ENCODE peak calls at places on chromosome 2, in seven cellular contexts. X is cardiac muscle cell, A is breast epithelium, C is fibroblast of pulmonary artery, D is endothelial cell of umbilical vein, Z is B cell, F is RWPE2. J is an unnamed sample.

GRCh38 chr2:71536311-71536710 is 83.0 kb downstream of the DYSF start:
- DNase-seq in X (no peak), A (peak), C (no peak), D (no peak), Z (peak), F (peak), J (peak)

GRCh38 chr2:144372484-144373195 is 147.3 kb downstream of the ZEB2 start:
- DNase-seq in X (peak), A (no peak), C (peak), D (no peak), Z (no peak), F (no peak), J (no peak)

GRCh38 chr2:72273384-72273783 is 125.7 kb upstream of the CYP26B1 start:
- DNase-seq in X (no peak), A (no peak), C (no peak), D (no peak), Z (no peak), F (no peak), J (no peak)

GRCh38 chr2:7516447-7517121 is 599.4 kb downstream of the RNF144A start:
- DNase-seq in X (no peak), A (no peak), C (no peak), D (no peak), Z (no peak), F (no peak), J (peak)

GRCh38 chr2:105797298-105797819 is 52.6 kb downstream of the NCK2 start:
- DNase-seq in X (peak), A (no peak), C (peak), D (no peak), Z (no peak), F (no peak), J (no peak)

GRCh38 chr2:231670892-231671616 is 37.3 kb upstream of the PTMA start:
- DNase-seq in X (no peak), A (no peak), C (peak), D (peak), Z (no peak), F (no peak), J (no peak)

GRCh38 chr2:172938713-172939375 is 136.8 kb upstream of the MAP3K20 start:
- DNase-seq in X (peak), A (no peak), C (peak), D (no peak), Z (no peak), F (no peak), J (no peak)

GRCh38 chr2:238101891-238102841 is 2.0 kb downstream of the ESPNL start:
- DNase-seq in X (no peak), A (peak), C (no peak), D (no peak), Z (no peak), F (peak), J (no peak)

GRCh38 chr2:120373424-120373823 is 27.5 kb downstream of the INHBB start:
- DNase-seq in X (no peak), A (no peak), C (no peak), D (no peak), Z (no peak), F (no peak), J (no peak)

GRCh38 chr2:53356291-53356905 is 411.2 kb upstream of the CHAC2 start:
- DNase-seq in X (no peak), A (no peak), C (no peak), D (no peak), Z (no peak), F (no peak), J (no peak)

GRCh38 chr2:143730950-143731254 is 601.7 kb downstream of the ARHGAP15 start:
- DNase-seq in X (no peak), A (no peak), C (no peak), D (no peak), Z (no peak), F (no peak), J (no peak)

GRCh38 chr2:29706171-29706690 is 215.2 kb downstream of the ALK start:
- DNase-seq in X (no peak), A (no peak), C (no peak), D (no peak), Z (no peak), F (no peak), J (no peak)

GRCh38 chr2:85154048-85154753 is 21.0 kb downstream of the TCF7L1 start:
- DNase-seq in X (peak), A (no peak), C (peak), D (peak), Z (no peak), F (no peak), J (no peak)

GRCh38 chr2:146489386-146489785 is 1355.4 kb upstream of the ACVR2A start:
- DNase-seq in X (peak), A (no peak), C (no peak), D (no peak), Z (no peak), F (no peak), J (no peak)

GRCh38 chr2:190456833-190457232 is 48.7 kb downstream of the MFSD6 start:
- DNase-seq in X (no peak), A (no peak), C (no peak), D (peak), Z (no peak), F (no peak), J (no peak)

GRCh38 chr2:183224933-183225332 is 100.7 kb downstream of the NUP35 start:
- DNase-seq in X (no peak), A (no peak), C (no peak), D (no peak), Z (no peak), F (no peak), J (no peak)

GRCh38 chr2:145431181-145431951 is 911.4 kb upstream of the ZEB2 start:
- DNase-seq in X (peak), A (no peak), C (peak), D (no peak), Z (no peak), F (no peak), J (no peak)

GRCh38 chr2:177984739-177985138 is 87.8 kb downstream of the PDE11A start:
- DNase-seq in X (no peak), A (no peak), C (peak), D (no peak), Z (no peak), F (no peak), J (no peak)

GRCh38 chr2:72141881-72142742 is 5.5 kb downstream of the CYP26B1 start:
- DNase-seq in X (no peak), A (no peak), C (no peak), D (no peak), Z (no peak), F (no peak), J (no peak)

GRCh38 chr2:219687882-219688559 is 60.6 kb downstream of the SLC4A3 start:
- DNase-seq in X (no peak), A (no peak), C (no peak), D (no peak), Z (no peak), F (peak), J (no peak)

GRCh38 chr2:240426797-240427721 is 8.4 kb upstream of the GPC1 start:
- DNase-seq in X (peak), A (peak), C (peak), D (no peak), Z (peak), F (no peak), J (no peak)

GRCh38 chr2:120390381-120391055 is 44.6 kb downstream of the INHBB start:
- DNase-seq in X (no peak), A (peak), C (no peak), D (no peak), Z (no peak), F (peak), J (no peak)

GRCh38 chr2:117936871-117937428 is 76.9 kb downstream of the CCDC93 start:
- DNase-seq in X (peak), A (no peak), C (no peak), D (no peak), Z (no peak), F (no peak), J (no peak)

GRCh38 chr2:238925816-238926215 is 77.9 kb downstream of the TWIST2 start:
- DNase-seq in X (no peak), A (peak), C (no peak), D (no peak), Z (no peak), F (peak), J (no peak)

GRCh38 chr2:85708641-85709040 is 14.5 kb downstream of the GNLY start:
- DNase-seq in X (no peak), A (no peak), C (no peak), D (no peak), Z (no peak), F (no peak), J (no peak)

GRCh38 chr2:231795525-231796327 is 9.5 kb downstream of the COPS7B start:
- DNase-seq in X (peak), A (peak), C (peak), D (peak), Z (no peak), F (no peak), J (no peak)

GRCh38 chr2:201852878-201853415 is 46.6 kb downstream of the CDK15 start:
- DNase-seq in X (no peak), A (no peak), C (no peak), D (peak), Z (no peak), F (no peak), J (no peak)

GRCh38 chr2:37448342-37449120 is 104.1 kb downstream of the QPCT start:
- DNase-seq in X (no peak), A (no peak), C (no peak), D (no peak), Z (no peak), F (no peak), J (no peak)

GRCh38 chr2:217065695-217066405 is 206.0 kb upstream of the TNP1 start:
- DNase-seq in X (peak), A (no peak), C (peak), D (peak), Z (no peak), F (no peak), J (peak)

GRCh38 chr2:74806913-74807312 is 27.0 kb upstream of the HK2 start:
- DNase-seq in X (peak), A (no peak), C (no peak), D (no peak), Z (no peak), F (no peak), J (no peak)

GRCh38 chr2:170771049-170771937 is 1.1 kb downstream of the ERICH2 start:
- DNase-seq in X (peak), A (no peak), C (peak), D (no peak), Z (no peak), F (peak), J (no peak)

GRCh38 chr2:61670591-61671503 is 132.7 kb upstream of the XPO1 start:
- DNase-seq in X (peak), A (no peak), C (peak), D (peak), Z (no peak), F (no peak), J (no peak)

GRCh38 chr2:39772086-39772811 is 6.8 kb downstream of the THUMPD2 start:
- DNase-seq in X (peak), A (no peak), C (peak), D (peak), Z (no peak), F (no peak), J (no peak)

GRCh38 chr2:165707088-165707487 is 87.0 kb downstream of the GALNT3 start:
- DNase-seq in X (no peak), A (no peak), C (no peak), D (no peak), Z (no peak), F (no peak), J (no peak)

DNA sequence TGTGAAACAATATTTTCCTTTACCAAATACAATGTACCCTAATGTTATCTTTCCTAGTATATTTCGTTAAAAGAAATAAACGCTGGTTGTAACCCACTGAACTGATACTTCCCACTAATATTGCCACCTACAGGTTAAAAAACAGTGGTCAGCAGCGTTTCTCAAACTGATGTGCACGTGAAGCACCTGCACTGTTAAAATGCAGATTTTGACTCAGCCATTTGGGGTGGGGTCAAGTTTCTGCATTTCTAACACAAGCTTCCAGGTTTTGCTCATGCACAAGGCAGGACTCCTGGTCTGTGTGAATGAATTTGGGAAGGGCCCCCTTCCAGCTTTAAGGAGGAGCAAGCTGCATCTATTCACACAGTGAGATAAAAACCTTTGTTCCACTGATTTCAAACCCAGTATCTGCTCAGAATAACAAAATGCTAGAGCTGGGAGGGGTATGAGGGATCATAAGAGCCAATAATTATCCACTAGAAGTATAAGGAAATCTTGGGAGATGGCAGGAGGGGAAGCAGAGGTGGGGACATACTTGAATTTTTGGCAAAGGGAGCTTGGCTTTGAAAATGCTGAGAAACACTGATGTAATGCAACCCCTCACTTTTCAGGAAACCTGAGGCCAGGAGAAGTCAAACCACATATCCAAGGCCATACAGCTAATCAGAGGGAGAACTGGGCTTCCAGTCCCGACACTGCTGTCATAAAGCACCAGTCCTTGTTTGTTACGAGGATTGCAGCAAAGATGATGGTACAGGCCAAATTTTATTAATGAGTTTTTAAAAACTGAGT is 116.2 kb downstream of the RBMS1 start:
- DNase-seq in X (peak), A (no peak), C (peak), D (no peak), Z (no peak), F (no peak), J (no peak)
- TF ChIP-seq CTCF in X (no peak), A (no peak), C (peak), D (no peak), Z (no peak), F (peak), J (no peak)

DNA sequence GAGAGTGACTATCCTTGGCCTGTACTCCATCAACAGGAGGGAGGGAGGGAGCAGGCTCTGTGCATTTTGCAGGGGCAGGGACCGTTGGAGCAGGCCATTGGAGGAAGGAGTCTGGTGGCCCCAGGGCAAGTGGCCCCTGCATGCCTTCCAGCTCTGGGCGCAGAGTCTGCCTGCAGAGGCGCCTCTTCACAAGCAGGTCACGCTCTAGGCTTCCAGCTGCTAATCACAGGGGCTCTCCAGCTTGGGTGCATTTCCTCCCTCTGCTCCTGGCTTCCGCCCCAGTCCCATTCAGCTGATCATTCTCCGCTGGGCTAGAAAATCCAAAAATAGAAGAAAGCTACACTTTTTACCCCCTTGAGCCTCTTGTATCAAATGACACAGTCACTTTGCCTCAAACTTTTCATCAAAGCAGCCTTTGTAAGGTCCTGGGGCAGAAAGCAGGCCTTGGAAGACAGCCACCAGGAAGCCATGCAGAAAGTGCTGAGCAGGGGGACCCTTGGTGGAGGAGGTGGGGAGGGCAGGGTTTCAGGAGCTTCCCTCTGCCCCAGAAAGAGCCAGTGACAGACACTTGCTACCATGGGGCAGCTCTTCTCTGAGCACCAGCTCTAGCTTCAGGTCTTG is 11.3 kb downstream of the TMEM247 start:
- DNase-seq in X (peak), A (no peak), C (peak), D (no peak), Z (peak), F (no peak), J (no peak)
- TF ChIP-seq CTCF in X (peak), A (no peak), C (no peak), D (no peak), Z (peak), F (no peak), J (no peak)

GRCh38 chr2:99600929-99601680 is 111.3 kb upstream of the REV1 start:
- DNase-seq in X (no peak), A (no peak), C (no peak), D (no peak), Z (no peak), F (no peak), J (no peak)

GRCh38 chr2:99595373-99595772 is 105.6 kb upstream of the REV1 start:
- DNase-seq in X (no peak), A (no peak), C (no peak), D (no peak), Z (no peak), F (no peak), J (no peak)

GRCh38 chr2:99598435-99598834 is 108.6 kb upstream of the REV1 start:
- DNase-seq in X (no peak), A (no peak), C (no peak), D (no peak), Z (no peak), F (no peak), J (no peak)

GRCh38 chr2:99593692-99594427 is 104.0 kb upstream of the REV1 start:
- DNase-seq in X (no peak), A (no peak), C (no peak), D (no peak), Z (no peak), F (no peak), J (no peak)

DNA sequence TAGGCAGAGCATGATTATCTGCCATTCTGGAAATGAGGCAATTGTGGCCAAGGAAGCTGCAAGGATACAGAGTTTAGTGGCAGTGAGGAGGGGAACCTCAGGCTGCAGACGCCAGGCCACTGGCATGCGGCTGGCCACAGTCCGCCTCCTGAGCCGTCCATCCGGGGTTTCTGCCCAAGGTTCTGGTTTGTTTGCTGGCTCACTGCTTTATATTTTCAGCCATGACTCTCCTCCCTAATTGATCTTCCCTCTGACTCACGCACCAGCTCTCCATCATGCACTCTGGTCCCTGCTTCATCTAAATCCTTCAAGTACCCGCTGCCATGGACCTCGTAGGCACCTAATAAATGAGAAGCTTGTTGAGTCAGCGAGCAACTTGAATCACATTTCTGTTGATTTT is 107.8 kb upstream of the REV1 start:
- DNase-seq in X (no peak), A (no peak), C (no peak), D (no peak), Z (no peak), F (no peak), J (peak)
- TF ChIP-seq CTCF in X (no peak), A (no peak), C (no peak), D (no peak), Z (no peak), F (no peak), J (no peak)

GRCh38 chr2:107529146-107529545 is 297.5 kb upstream of the RGPD4 start:
- DNase-seq in X (peak), A (no peak), C (peak), D (no peak), Z (no peak), F (no peak), J (no peak)
- TF ChIP-seq CTCF in X (no peak), A (no peak), C (no peak), D (no peak), Z (no peak), F (no peak), J (no peak)

DNA sequence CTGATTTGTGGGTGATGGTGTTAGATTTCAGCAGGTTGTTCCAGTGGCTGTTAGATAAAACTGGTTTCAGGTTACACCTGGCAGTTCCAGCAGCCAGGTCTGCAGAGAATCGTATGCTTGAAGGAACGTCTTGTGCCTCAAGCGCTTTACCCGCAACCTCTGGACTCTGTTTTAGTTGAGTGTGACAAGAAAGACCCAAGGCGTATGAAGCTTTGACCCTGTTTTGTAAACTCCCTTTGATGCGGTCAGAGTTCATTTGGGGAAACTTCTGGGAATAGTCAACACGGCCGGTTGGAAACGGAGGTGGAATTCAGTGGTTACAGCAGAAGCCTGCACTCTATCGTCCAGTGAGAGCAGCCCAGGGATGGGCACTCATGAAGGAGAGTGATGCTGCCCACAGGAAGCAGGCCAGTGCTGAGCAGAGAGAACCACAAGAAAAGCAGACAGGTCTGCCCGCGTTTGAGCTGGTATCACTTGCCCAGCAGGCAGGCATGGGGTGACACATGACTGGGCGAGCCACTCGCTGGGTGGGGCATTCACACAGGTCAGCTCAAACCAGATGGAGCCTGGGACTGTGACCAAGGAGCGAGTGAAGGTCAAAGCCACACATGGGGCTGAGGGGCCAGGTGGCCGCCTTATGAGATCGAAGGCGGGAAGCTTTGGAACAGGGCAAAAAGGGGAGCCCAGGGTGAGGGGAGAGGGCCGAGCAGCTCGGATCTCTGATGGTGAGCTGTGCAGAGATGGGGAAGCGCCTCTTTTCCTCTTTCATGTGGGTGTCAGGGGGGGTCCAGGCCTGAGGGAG is 99.6 kb upstream of the MBOAT2 start:
- DNase-seq in X (no peak), A (no peak), C (no peak), D (no peak), Z (no peak), F (no peak), J (no peak)
- TF ChIP-seq CTCF in X (no peak), A (no peak), C (no peak), D (no peak), Z (no peak), F (no peak), J (no peak)

DNA sequence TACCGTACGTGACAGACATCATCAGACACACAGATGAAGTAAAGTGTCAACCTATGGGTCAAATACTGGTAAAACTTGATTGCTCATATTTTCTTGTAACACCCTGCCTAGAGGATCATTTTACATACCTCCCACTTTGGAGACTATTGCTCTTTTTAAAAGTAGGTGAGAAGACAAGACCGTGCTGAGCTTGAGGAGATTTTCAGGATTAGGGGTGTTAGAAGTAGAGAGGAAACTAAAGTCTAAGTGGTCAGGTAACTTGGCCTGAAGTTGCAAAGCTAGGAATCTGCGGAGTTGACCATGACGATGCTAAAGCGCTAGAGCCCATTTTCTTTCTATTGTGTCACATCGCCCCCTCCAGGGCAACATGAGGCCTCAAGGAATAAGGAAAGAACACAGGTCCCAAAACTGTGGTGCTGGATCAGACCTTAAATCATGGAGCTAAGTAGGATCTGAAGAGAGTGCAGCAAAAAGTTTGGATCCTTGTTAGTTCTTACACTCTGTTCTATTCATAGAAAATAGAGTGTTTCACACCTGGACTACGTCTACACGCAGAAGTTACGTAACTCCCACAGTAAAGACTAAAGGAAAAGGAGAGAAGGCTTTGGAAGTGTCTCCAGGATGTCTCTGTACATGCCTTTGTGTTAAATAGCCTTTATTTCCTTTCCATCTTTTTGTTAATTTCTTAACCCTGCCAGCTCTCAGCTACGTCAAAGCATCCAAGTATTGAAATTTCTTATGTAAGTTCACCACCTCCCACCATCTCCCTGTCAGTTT is 8.7 kb downstream of the DTNB start:
- DNase-seq in X (peak), A (no peak), C (peak), D (peak), Z (peak), F (no peak), J (no peak)
- TF ChIP-seq CTCF in X (peak), A (no peak), C (peak), D (peak), Z (peak), F (peak), J (peak)

J was measured in AG09309.